ENCODE peak calls at places on chromosomes 3 and 15, in nine cellular contexts. V is A549, A is suprapubic skin, P is body of pancreas, U is H1, L is ovary, Z is upper lobe of left lung, Y is transverse colon, J is K562. C is an unnamed sample.

GRCh38 chr3:23696842-23697241 is 108.9 kb upstream of the UBE2E1 start:
- DNase-seq in Y (peak; percentile 67), J (no peak), Z (no peak), A (no peak), P (no peak), L (no peak), U (no peak), V (no peak), C (no peak)

GRCh38 chr3:140677764-140678163 is at the start of gene TRIM42:
- DNase-seq in U (no peak), A (no peak), Y (no peak), V (no peak), P (no peak), J (no peak), Z (no peak), L (no peak), C (no peak)

GRCh38 chr3:109825971-109826810 is 488.8 kb upstream of the DPPA4 start:
- DNase-seq in P (no peak), A (no peak), L (no peak), J (no peak), U (no peak), V (no peak), Z (no peak), Y (no peak), C (no peak)

GRCh38 chr3:32937331-32937730 is 14.1 kb upstream of the CCR4 start:
- DNase-seq in Z (no peak), U (no peak), P (no peak), A (no peak), L (no peak), Y (no peak), V (no peak), J (no peak), C (no peak)

GRCh38 chr3:193829781-193830180 is 236.8 kb downstream of the OPA1 start:
- DNase-seq in V (no peak), Y (peak; percentile 37), U (no peak), A (no peak), Z (peak; percentile 72), P (peak; percentile 83), L (no peak), J (no peak), C (peak; percentile 57)

GRCh38 chr3:56795097-56795806 is 6.5 kb downstream of the ARHGEF3 start:
- DNase-seq in A (no peak), V (no peak), U (no peak), Z (peak; percentile 64), L (no peak), P (no peak), Y (no peak), J (no peak), C (no peak)

GRCh38 chr3:128319107-128319506 is 147.6 kb downstream of the DNAJB8 start:
- DNase-seq in L (no peak), Y (no peak), P (no peak), U (no peak), J (no peak), V (no peak), Z (no peak), A (peak; percentile 7), C (no peak)

GRCh38 chr3:69791919-69792399 is 52.7 kb downstream of the MITF start:
- DNase-seq in Z (no peak), A (no peak), P (no peak), J (peak; percentile 40), L (no peak), V (no peak), U (no peak), Y (no peak), C (no peak)

GRCh38 chr3:101081446-101081845 is 88.2 kb upstream of the ABI3BP start:
- DNase-seq in A (no peak), L (no peak), J (no peak), P (no peak), U (no peak), Y (no peak), Z (no peak), V (no peak), C (no peak)

GRCh38 chr3:188888321-188889056 is 283.3 kb upstream of the TPRG1 start:
- DNase-seq in Y (no peak), L (no peak), P (no peak), Z (no peak), A (no peak), J (no peak), U (no peak), V (no peak), C (no peak)

GRCh38 chr3:194064380-194065118 is 71.4 kb upstream of the HES1 start:
- DNase-seq in J (no peak), L (no peak), P (no peak), Y (no peak), A (no peak), U (no peak), Z (no peak), V (no peak), C (no peak)

DNA sequence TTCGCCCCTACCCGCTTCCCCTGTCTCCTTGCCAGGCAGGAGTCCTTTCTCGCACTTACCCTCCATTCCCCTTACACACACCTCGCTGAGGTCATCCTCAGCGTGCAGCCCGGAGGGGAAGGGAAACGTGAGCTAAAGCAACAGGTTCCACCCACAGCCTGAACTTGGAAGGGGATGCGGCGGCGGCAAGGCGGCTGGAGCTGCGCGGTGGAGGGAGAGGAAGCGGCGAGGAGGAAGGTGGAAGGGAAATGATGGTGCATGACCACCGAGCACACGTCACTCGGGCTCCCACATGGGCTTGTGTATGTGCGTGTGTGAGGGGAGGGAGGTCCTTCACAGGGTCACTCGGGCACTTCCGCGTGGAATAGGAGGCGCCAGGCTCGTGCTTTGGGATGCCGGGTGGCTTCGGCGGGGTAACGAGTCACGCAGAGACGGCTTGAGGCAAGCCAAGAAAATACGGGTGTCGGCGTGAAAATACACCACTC is 225.6 kb upstream of the IL12A start:
- DNase-seq in U (no peak), P (peak; percentile 31), Y (peak; percentile 55), V (peak; percentile 78), J (no peak), A (peak; percentile 82), Z (peak; percentile 56), L (peak; percentile 57), C (peak; percentile 87)
- TF ChIP-seq POLR2A in U (no peak), P (peak; percentile 45), Y (no peak), V (peak; percentile 46), J (no peak), A (no peak), Z (no peak), L (no peak), C (peak; percentile 48)

DNA sequence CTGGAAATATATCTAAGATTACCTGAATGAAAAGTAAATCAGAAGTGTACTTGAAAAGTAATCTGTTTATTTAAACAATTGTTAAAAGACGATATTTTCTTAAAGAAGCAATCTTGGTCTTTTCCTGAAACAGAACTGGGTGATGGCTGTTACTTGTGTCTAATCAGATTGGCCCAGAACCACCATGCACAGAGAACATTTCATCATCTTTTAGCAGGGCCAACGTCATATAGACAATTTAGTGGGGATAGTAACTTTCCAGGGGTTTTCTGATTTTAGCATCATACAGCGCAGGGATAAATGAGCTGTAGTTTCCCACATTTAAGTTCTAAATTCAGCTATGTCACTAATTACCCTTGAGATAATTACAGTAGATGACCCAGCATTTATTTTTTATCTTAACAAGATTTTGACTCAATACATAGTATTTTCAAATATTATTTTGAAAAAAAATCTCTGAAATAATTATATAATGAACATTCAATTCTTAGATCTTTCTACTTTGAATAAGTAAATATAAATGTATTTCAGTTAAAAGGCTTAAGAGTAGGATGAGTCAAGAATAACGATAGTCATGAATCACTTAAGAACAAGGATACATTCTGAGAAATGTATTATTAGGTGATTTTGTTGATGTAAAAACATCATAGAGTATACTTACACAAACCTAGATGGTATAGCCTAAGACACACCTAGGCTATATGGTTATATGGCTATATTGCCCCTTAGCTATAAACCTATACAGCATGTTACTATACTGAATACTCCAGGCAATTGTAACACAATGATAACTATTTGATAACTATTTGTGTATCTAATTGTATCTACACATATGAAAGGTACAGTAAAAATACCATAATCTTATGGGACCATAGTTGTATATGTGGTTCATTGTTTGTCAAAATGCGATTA is 103.8 kb upstream of the MME start:
- DNase-seq in P (no peak), V (no peak), A (no peak), Z (no peak), U (no peak), J (no peak), L (no peak), Y (no peak), C (no peak)
- TF ChIP-seq POLR2A in P (no peak), V (no peak), A (no peak), Z (no peak), U (no peak), J (no peak), L (no peak), Y (no peak), C (no peak)

DNA sequence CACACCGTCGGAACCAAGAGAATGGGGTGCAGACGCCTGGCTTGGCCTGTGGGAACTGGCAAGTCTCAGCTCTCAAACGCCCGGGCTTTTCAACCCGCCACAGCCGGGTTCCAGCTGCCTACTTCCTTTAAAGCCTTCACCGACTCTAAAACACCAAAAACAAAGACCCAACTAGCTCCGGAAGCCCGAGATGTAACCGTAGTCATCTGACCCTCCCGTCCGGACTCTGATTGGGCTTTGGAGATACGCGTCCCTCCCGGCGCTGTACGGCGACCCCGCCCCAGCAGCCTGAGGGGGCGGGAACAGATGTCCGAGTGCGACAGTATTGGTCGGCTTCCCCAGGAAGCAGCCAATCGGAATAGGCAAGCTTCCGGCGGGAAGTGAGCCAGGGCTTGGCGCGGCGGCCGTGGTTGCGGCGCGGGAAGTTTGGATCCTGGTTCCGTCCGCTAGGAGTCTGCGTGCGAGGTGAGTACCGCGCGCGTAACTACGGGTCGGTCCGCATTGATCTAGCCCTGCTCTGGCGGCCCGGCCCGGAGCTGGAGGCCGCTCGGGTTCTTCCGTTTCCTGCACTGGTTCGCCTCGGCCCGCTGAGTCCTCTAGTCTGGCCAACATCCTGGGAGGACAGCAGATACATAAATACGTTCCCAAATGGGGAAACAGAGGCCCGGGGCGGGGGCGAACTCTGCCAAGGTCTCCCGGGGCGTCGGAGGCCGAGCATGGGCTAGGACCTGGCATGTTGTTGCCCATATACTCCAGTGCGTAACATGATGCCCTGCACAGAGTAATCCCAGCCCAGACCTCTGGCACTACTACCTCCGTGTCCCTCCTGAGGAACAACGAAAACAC is at the start of gene BLM:
- DNase-seq in J (peak; percentile 99), A (peak; percentile 97), L (peak; percentile 97), U (peak; percentile 91), Z (peak; percentile 97), P (peak; percentile 96), V (peak; percentile 100), Y (peak; percentile 96), C (peak; percentile 83)
- TF ChIP-seq POLR2A in J (peak; percentile 95), A (peak; percentile 49), L (no peak), U (peak; percentile 90), Z (no peak), P (peak; percentile 89), V (peak; percentile 64), Y (peak; percentile 80), C (peak; percentile 64)

DNA sequence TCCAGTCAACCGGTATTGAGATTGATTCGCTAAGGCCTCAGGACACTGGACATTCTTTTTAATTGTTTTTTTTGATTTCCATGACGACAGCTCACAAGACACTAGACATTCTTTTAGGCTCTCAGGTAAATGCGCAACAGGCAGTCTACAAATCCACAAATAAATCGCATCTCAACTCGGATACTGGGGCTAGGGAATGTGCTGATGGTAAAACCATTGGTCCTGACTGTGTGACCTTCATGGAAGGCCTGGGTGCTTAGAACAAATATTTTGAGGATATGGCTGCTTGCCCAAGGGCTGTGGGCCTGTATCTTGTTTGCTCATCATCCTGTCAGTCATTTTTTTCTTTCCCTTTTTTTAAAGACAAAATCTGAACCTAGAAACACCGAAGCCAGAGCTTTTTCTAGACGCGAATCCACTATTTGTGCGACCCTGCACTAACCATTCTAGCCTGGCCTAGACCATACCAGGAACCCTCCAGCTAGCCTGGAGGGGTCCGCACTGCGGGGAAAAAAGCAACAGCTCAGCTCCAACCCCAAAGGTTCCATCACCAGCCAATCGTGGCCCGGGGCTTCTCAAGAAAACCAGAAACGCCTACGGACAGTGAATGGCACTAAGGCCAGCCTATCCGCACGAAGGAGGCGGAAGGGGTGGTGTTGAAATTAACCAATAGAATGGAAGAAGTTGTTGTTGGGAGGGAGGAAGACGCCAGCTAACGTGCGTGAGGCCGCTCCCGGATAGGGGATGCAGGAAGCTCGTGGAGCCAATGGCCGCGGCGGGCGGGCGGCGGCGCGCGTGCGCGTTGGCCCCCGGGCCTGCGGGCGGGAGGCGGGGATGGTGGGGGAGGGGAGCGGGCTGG is 18.1 kb upstream of the CHD2 start:
- DNase-seq in J (peak; percentile 98), Z (peak; percentile 98), A (peak; percentile 99), L (peak; percentile 99), Y (peak; percentile 99), U (peak; percentile 100), P (peak; percentile 99), V (peak; percentile 99), C (peak; percentile 82)
- TF ChIP-seq POLR2A in J (peak; percentile 98), Z (no peak), A (peak; percentile 97), L (peak; percentile 97), Y (peak; percentile 96), U (peak; percentile 75), P (peak; percentile 95), V (peak; percentile 85), C (peak; percentile 91)

C was measured in H54.